ENCODE peak calls at places on chromosomes 4 and X, in five cellular contexts. I, U, G, D and F are unnamed samples.

GRCh38 chr4:158771776-158772175 is 3.0 kb downstream of the FNIP2 start:
- DNase-seq in G (no peak), D (no peak), U (no peak), I (no peak), F (no peak)

GRCh38 chr4:5341151-5341925 is 290.1 kb downstream of the STK32B start:
- DNase-seq in G (no peak), D (no peak), U (no peak), I (no peak), F (no peak)

GRCh38 chr4:72314869-72315268 is 254.2 kb downstream of the ADAMTS3 start:
- DNase-seq in U (no peak), I (no peak), G (no peak), D (no peak), F (peak)

GRCh38 chrX:129738466-129739308 is at the start of gene XPNPEP2:
- DNase-seq in D (no peak), U (no peak), G (peak), I (no peak), F (no peak)

GRCh38 chr4:71187399-71188196 is 151.2 kb upstream of the SLC4A4 start:
- DNase-seq in G (peak), I (no peak), D (no peak), U (peak), F (no peak)

GRCh38 chrX:19064175-19064574 is 58.1 kb downstream of the ADGRG2 start:
- DNase-seq in I (peak), D (no peak), U (no peak), G (peak), F (peak)

GRCh38 chrX:41335590-41336331 is 1.8 kb downstream of the DDX3X start:
- DNase-seq in I (no peak), G (no peak), U (no peak), D (no peak), F (peak)

GRCh38 chr4:4377683-4378082 is 9.2 kb upstream of the NSG1 start:
- DNase-seq in U (no peak), I (no peak), G (peak), D (no peak), F (no peak)

GRCh38 chr4:169208516-169208915 is 62.2 kb downstream of the SH3RF1 start:
- DNase-seq in I (peak), U (no peak), G (no peak), D (no peak), F (peak)

GRCh38 chrX:67114635-67115034 is 429.2 kb upstream of the AR start:
- DNase-seq in D (no peak), G (no peak), I (no peak), U (no peak), F (no peak)

GRCh38 chrX:1421433-1422134 is 29.7 kb upstream of the SLC25A6 start:
- DNase-seq in U (no peak), I (no peak), D (no peak), G (no peak), F (no peak)

GRCh38 chrX:9788908-9789307 is 2.7 kb downstream of the SHROOM2 start:
- DNase-seq in G (peak), U (no peak), D (no peak), I (no peak), F (no peak)

GRCh38 chrX:130330146-130330545 is 9.6 kb upstream of the SLC25A14 start:
- DNase-seq in U (no peak), G (no peak), D (no peak), I (no peak), F (no peak)

GRCh38 chr4:33063238-33063637 is 2343.1 kb downstream of the PCDH7 start:
- DNase-seq in U (no peak), I (no peak), D (no peak), G (peak), F (peak)

GRCh38 chr4:115648786-115649185 is 535.4 kb upstream of the NDST4 start:
- DNase-seq in D (no peak), U (no peak), G (peak), I (no peak), F (no peak)

GRCh38 chr4:17065821-17066220 is 167.4 kb upstream of the LDB2 start:
- DNase-seq in G (no peak), U (no peak), D (no peak), I (no peak), F (peak)

GRCh38 chr4:108051343-108051742 is 61.7 kb downstream of the HADH start:
- DNase-seq in G (peak), U (no peak), I (no peak), D (no peak), F (no peak)

GRCh38 chr4:123299212-123299651 is 97.4 kb upstream of the SPRY1 start:
- DNase-seq in G (no peak), I (peak), U (no peak), D (peak), F (peak)

GRCh38 chrX:103343105-103343504 is 13.1 kb downstream of the TCEAL7 start:
- DNase-seq in U (peak), G (no peak), I (no peak), D (peak), F (peak)

GRCh38 chrX:136856050-136856449 is 24.5 kb downstream of the RBMX start:
- DNase-seq in U (no peak), G (no peak), D (no peak), I (no peak), F (no peak)

GRCh38 chr4:2339458-2340271 is 77.8 kb upstream of the MXD4 start:
- DNase-seq in G (no peak), U (no peak), I (no peak), D (no peak), F (no peak)

GRCh38 chr4:40261246-40262078 is 64.6 kb downstream of the RHOH start:
- DNase-seq in D (no peak), G (no peak), U (no peak), I (no peak), F (no peak)

GRCh38 chr4:83217721-83218522 is 66.7 kb downstream of the COQ2 start:
- DNase-seq in I (no peak), G (no peak), U (no peak), D (peak), F (no peak)

GRCh38 chr4:151324124-151324448 is 1.3 kb downstream of the SH3D19 start:
- DNase-seq in U (no peak), I (no peak), D (no peak), G (no peak), F (no peak)

GRCh38 chr4:39664828-39665731 is 26.4 kb upstream of the SMIM14 start:
- DNase-seq in U (no peak), D (peak), I (no peak), G (no peak), F (peak)

GRCh38 chr4:187256897-187257296 is 533.2 kb upstream of the FAT1 start:
- DNase-seq in I (no peak), U (no peak), D (no peak), G (no peak), F (no peak)

GRCh38 chrX:30702736-30703135 is 49.5 kb downstream of the GK start:
- DNase-seq in U (no peak), D (no peak), I (peak), G (no peak), F (peak)